ENCODE peak calls at places on chromosome 19, in six cellular contexts. One of them, this sample, is unnamed.

GRCh38 chr19:4889034-4889825 is 13.5 kb downstream of the ARRDC5 start:
- DNase-seq in GM06990: no peak
- DNase-seq in pancreas: no peak
- DNase-seq in transverse colon: no peak
- DNase-seq in upper lobe of left lung: no peak
- DNase-seq in PC-9: peak; percentile 22
- DNase-seq in this sample: no peak

GRCh38 chr19:3980353-3981251 is 4.7 kb downstream of the EEF2 start:
- DNase-seq in GM06990: no peak
- DNase-seq in pancreas: peak; percentile 31
- DNase-seq in transverse colon: no peak
- DNase-seq in upper lobe of left lung: no peak
- DNase-seq in PC-9: no peak
- DNase-seq in this sample: no peak

GRCh38 chr19:4088975-4089374 is 22.3 kb upstream of the ZBTB7A start:
- DNase-seq in GM06990: no peak
- DNase-seq in pancreas: no peak
- DNase-seq in transverse colon: no peak
- DNase-seq in upper lobe of left lung: no peak
- DNase-seq in PC-9: no peak
- DNase-seq in this sample: no peak

GRCh38 chr19:12858041-12858928 is 20.0 kb downstream of the MAST1 start:
- DNase-seq in GM06990: no peak
- DNase-seq in pancreas: no peak
- DNase-seq in transverse colon: no peak
- DNase-seq in upper lobe of left lung: no peak
- DNase-seq in PC-9: no peak
- DNase-seq in this sample: no peak

GRCh38 chr19:17406039-17406886 is 833 bp upstream of the BST2 start:
- DNase-seq in GM06990: no peak
- DNase-seq in pancreas: no peak
- DNase-seq in transverse colon: peak; percentile 48
- DNase-seq in upper lobe of left lung: no peak
- DNase-seq in PC-9: no peak
- DNase-seq in this sample: peak; percentile 76

GRCh38 chr19:54469496-54469934 is 3.6 kb downstream of the CDC42EP5 start:
- DNase-seq in GM06990: no peak
- DNase-seq in pancreas: peak; percentile 61
- DNase-seq in transverse colon: peak; percentile 76
- DNase-seq in upper lobe of left lung: no peak
- DNase-seq in PC-9: no peak
- DNase-seq in this sample: no peak

GRCh38 chr19:46311444-46311843 is 14.6 kb downstream of the HIF3A start:
- DNase-seq in GM06990: no peak
- DNase-seq in pancreas: no peak
- DNase-seq in transverse colon: no peak
- DNase-seq in upper lobe of left lung: no peak
- DNase-seq in PC-9: no peak
- DNase-seq in this sample: no peak

GRCh38 chr19:33818426-33818825 is 21.8 kb downstream of the KCTD15 start:
- DNase-seq in GM06990: no peak
- DNase-seq in pancreas: no peak
- DNase-seq in transverse colon: no peak
- DNase-seq in upper lobe of left lung: no peak
- DNase-seq in PC-9: no peak
- DNase-seq in this sample: no peak

GRCh38 chr19:53960886-53961285 is 1.9 kb upstream of the CACNG8 start:
- DNase-seq in GM06990: no peak
- DNase-seq in pancreas: no peak
- DNase-seq in transverse colon: no peak
- DNase-seq in upper lobe of left lung: no peak
- DNase-seq in PC-9: no peak
- DNase-seq in this sample: no peak

GRCh38 chr19:39655613-39656012 is at the start of gene LGALS16:
- DNase-seq in GM06990: no peak
- DNase-seq in pancreas: no peak
- DNase-seq in transverse colon: no peak
- DNase-seq in upper lobe of left lung: no peak
- DNase-seq in PC-9: no peak
- DNase-seq in this sample: no peak

GRCh38 chr19:42199440-42200115 is 17.9 kb downstream of the DEDD2 start:
- DNase-seq in GM06990: peak; percentile 88
- DNase-seq in pancreas: no peak
- DNase-seq in transverse colon: peak; percentile 53
- DNase-seq in upper lobe of left lung: peak; percentile 81
- DNase-seq in PC-9: no peak
- DNase-seq in this sample: no peak

GRCh38 chr19:44648536-44649370 is 5.0 kb downstream of the PVR start:
- DNase-seq in GM06990: no peak
- DNase-seq in pancreas: no peak
- DNase-seq in transverse colon: no peak
- DNase-seq in upper lobe of left lung: peak; percentile 28
- DNase-seq in PC-9: no peak
- DNase-seq in this sample: no peak

GRCh38 chr19:6731822-6732221 is 5.6 kb downstream of the GPR108 start:
- DNase-seq in GM06990: no peak
- DNase-seq in pancreas: no peak
- DNase-seq in transverse colon: no peak
- DNase-seq in upper lobe of left lung: no peak
- DNase-seq in PC-9: no peak
- DNase-seq in this sample: no peak
- TF ChIP-seq CTCF in GM06990: no peak
- TF ChIP-seq CTCF in pancreas: no peak
- TF ChIP-seq CTCF in transverse colon: no peak
- TF ChIP-seq CTCF in upper lobe of left lung: no peak
- TF ChIP-seq CTCF in PC-9: no peak
- TF ChIP-seq CTCF in this sample: no peak

GRCh38 chr19:23222998-23223652 is 27.1 kb downstream of the ZNF724 start:
- DNase-seq in GM06990: no peak
- DNase-seq in pancreas: no peak
- DNase-seq in transverse colon: no peak
- DNase-seq in upper lobe of left lung: no peak
- DNase-seq in PC-9: no peak
- DNase-seq in this sample: no peak
- H3K4me3 ChIP-seq in GM06990: no peak overlapping the region
- H3K4me3 ChIP-seq in pancreas: no peak overlapping the region
- H3K4me3 ChIP-seq in transverse colon: no peak overlapping the region
- H3K4me3 ChIP-seq in upper lobe of left lung: no peak overlapping the region
- H3K4me3 ChIP-seq in PC-9: no peak overlapping the region
- H3K4me3 ChIP-seq in this sample: no peak overlapping the region

DNA sequence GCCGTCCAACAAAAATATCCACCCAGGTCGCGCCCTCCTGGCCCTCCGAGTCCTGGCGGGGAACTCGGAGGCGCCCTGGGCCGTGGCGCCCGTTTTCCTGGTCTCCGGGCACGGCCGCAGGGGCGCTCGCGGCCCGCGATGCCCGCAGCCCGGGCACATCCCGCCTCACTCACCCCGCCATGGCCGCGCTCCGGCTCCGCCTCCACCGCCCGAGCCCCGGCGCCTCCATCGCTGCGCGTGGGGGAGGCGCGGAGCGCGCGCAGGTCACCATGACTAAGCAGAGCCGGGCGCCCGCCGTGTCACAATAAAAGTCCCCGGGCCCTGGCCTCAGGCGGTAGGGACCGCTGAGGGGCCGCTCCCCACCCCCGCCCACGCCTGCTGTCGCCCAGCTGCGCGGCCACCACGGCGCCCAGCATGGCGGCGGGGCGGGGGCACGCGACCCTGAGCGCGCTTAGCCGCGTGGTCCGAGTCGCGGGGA is 593 bp downstream of the KEAP1 start:
- DNase-seq in GM06990: peak; percentile 96
- DNase-seq in pancreas: peak; percentile 95
- DNase-seq in transverse colon: peak; percentile 95
- DNase-seq in upper lobe of left lung: peak; percentile 95
- DNase-seq in PC-9: peak; percentile 95
- DNase-seq in this sample: peak; percentile 36
- TF ChIP-seq CTCF in GM06990: no peak
- TF ChIP-seq CTCF in pancreas: no peak
- TF ChIP-seq CTCF in transverse colon: no peak
- TF ChIP-seq CTCF in upper lobe of left lung: no peak
- TF ChIP-seq CTCF in PC-9: no peak
- TF ChIP-seq CTCF in this sample: no peak

GRCh38 chr19:11359421-11359820 is 4.2 kb downstream of the PLPPR2 start:
- DNase-seq in GM06990: no peak
- DNase-seq in pancreas: no peak
- DNase-seq in transverse colon: no peak
- DNase-seq in upper lobe of left lung: no peak
- DNase-seq in PC-9: peak; percentile 61
- DNase-seq in this sample: no peak

GRCh38 chr19:11355160-11356073 is at the start of gene PLPPR2:
- DNase-seq in GM06990: peak; percentile 84
- DNase-seq in pancreas: peak; percentile 93
- DNase-seq in transverse colon: peak; percentile 93
- DNase-seq in upper lobe of left lung: peak; percentile 95
- DNase-seq in PC-9: peak; percentile 90
- DNase-seq in this sample: peak; percentile 62

GRCh38 chr19:11356676-11357550 is 1.7 kb downstream of the PLPPR2 start:
- DNase-seq in GM06990: no peak
- DNase-seq in pancreas: no peak
- DNase-seq in transverse colon: no peak
- DNase-seq in upper lobe of left lung: no peak
- DNase-seq in PC-9: no peak
- DNase-seq in this sample: no peak

GRCh38 chr19:11361037-11361770 is 6.0 kb downstream of the PLPPR2 start:
- DNase-seq in GM06990: no peak
- DNase-seq in pancreas: peak; percentile 72
- DNase-seq in transverse colon: peak; percentile 92
- DNase-seq in upper lobe of left lung: peak; percentile 73
- DNase-seq in PC-9: no peak
- DNase-seq in this sample: no peak

DNA sequence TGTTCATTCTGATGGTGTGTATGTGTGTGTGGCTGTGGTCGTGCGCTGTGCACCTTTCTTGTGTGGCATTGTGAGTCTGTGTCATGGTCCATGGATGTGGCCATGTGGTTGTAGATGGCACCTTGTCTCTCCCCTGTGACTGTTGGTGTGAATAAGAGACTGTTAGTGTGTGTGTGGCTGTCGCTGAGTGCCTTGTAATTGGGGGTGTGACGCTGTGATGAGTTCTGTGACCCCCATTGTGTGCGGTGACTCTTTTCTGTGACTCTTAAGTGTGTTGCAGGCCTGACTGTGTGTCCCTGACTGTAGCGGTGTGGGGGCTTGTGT is 804 bp downstream of the PLPPR2 start:
- DNase-seq in GM06990: no peak
- DNase-seq in pancreas: no peak
- DNase-seq in transverse colon: no peak
- DNase-seq in upper lobe of left lung: no peak
- DNase-seq in PC-9: no peak
- DNase-seq in this sample: no peak
- H3K4me3 ChIP-seq in GM06990: no peak overlapping the region
- H3K4me3 ChIP-seq in pancreas: peak overlapping the region; percentile 42
- H3K4me3 ChIP-seq in transverse colon: no peak overlapping the region
- H3K4me3 ChIP-seq in upper lobe of left lung: peak overlapping the region; percentile 10
- H3K4me3 ChIP-seq in PC-9: peak overlapping the region; percentile 74
- H3K4me3 ChIP-seq in this sample: peak overlapping the region; percentile 59

GRCh38 chr19:48999481-49000325 is 6.0 kb downstream of the RUVBL2 start:
- DNase-seq in GM06990: no peak
- DNase-seq in pancreas: peak; percentile 58
- DNase-seq in transverse colon: peak; percentile 69
- DNase-seq in upper lobe of left lung: peak; percentile 46
- DNase-seq in PC-9: peak; percentile 51
- DNase-seq in this sample: peak; percentile 66

GRCh38 chr19:48993175-48994034 is at the start of the genes GYS1 and RUVBL2:
- DNase-seq in GM06990: peak; percentile 100
- DNase-seq in pancreas: peak; percentile 99
- DNase-seq in transverse colon: peak; percentile 99
- DNase-seq in upper lobe of left lung: peak; percentile 99
- DNase-seq in PC-9: peak; percentile 99
- DNase-seq in this sample: peak; percentile 99

GRCh38 chr19:48992571-48993174 is 436 bp downstream of the GYS1 start:
- DNase-seq in GM06990: no peak
- DNase-seq in pancreas: no peak
- DNase-seq in transverse colon: no peak
- DNase-seq in upper lobe of left lung: peak; percentile 57
- DNase-seq in PC-9: peak; percentile 23
- DNase-seq in this sample: no peak

GRCh38 chr19:48994035-48994386 is 324 bp downstream of the RUVBL2 start:
- DNase-seq in GM06990: no peak
- DNase-seq in pancreas: no peak
- DNase-seq in transverse colon: no peak
- DNase-seq in upper lobe of left lung: no peak
- DNase-seq in PC-9: no peak
- DNase-seq in this sample: no peak

DNA sequence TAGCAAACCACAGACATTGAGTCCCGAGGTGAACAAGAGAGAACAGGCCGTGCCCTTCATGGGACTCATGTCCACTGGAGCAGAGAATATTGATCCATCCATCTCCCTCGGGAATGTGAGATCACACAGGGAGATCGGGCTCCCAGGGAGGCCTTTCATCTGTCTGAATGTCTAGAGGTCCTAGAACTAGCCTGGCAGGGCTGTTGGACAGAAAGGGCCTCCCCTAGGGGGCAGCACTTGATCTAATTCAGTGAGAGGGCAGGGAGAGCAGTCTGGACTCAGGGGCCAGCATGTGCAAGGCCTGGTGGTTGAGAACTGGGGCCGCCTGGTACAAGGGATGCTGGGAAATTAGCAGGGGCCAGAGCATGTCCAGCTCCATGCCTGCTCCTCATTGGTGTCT is 4.3 kb downstream of the RUVBL2 start:
- DNase-seq in GM06990: no peak
- DNase-seq in pancreas: peak; percentile 42
- DNase-seq in transverse colon: peak; percentile 62
- DNase-seq in upper lobe of left lung: peak; percentile 33
- DNase-seq in PC-9: peak; percentile 57
- DNase-seq in this sample: no peak
- TF ChIP-seq CTCF in GM06990: peak; percentile 73
- TF ChIP-seq CTCF in pancreas: peak; percentile 23
- TF ChIP-seq CTCF in transverse colon: peak; percentile 38
- TF ChIP-seq CTCF in upper lobe of left lung: peak; percentile 30
- TF ChIP-seq CTCF in PC-9: peak; percentile 74
- TF ChIP-seq CTCF in this sample: peak; percentile 65

GRCh38 chr19:13951043-13951442 is 1.3 kb upstream of the DCAF15 start:
- DNase-seq in GM06990: no peak
- DNase-seq in pancreas: no peak
- DNase-seq in transverse colon: no peak
- DNase-seq in upper lobe of left lung: no peak
- DNase-seq in PC-9: no peak
- DNase-seq in this sample: no peak
- H3K4me3 ChIP-seq in GM06990: no peak overlapping the region
- H3K4me3 ChIP-seq in pancreas: no peak overlapping the region
- H3K4me3 ChIP-seq in transverse colon: no peak overlapping the region
- H3K4me3 ChIP-seq in upper lobe of left lung: no peak overlapping the region
- H3K4me3 ChIP-seq in PC-9: no peak overlapping the region
- H3K4me3 ChIP-seq in this sample: no peak overlapping the region

GRCh38 chr19:18470153-18470552 is 32.2 kb upstream of the ISYNA1 start:
- DNase-seq in GM06990: no peak
- DNase-seq in pancreas: peak; percentile 42
- DNase-seq in transverse colon: no peak
- DNase-seq in upper lobe of left lung: no peak
- DNase-seq in PC-9: no peak
- DNase-seq in this sample: no peak
- TF ChIP-seq CTCF in GM06990: peak; percentile 62
- TF ChIP-seq CTCF in pancreas: peak; percentile 17
- TF ChIP-seq CTCF in transverse colon: no peak
- TF ChIP-seq CTCF in upper lobe of left lung: peak; percentile 54
- TF ChIP-seq CTCF in PC-9: peak; percentile 50
- TF ChIP-seq CTCF in this sample: peak; percentile 43

DNA sequence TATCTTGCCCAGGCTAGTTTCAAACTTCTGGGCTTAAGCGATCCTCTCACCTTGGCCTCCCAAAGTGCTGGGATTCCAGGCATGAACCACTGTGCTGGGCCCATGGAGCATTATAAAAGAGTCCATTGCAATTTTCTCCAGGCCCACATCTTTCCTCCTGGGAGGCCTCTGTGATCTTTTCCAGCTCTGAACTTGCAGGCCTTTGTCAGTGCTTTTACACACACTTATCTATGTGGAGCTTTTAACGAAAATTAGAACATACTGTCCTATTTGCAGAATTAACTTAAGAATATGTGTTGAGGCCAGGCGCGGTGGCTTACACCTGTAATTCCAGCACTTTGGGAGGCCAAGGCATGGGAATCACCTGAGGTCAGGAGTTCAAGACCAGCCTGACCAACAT is 23.9 kb downstream of the TDRD12 start:
- DNase-seq in GM06990: no peak
- DNase-seq in pancreas: no peak
- DNase-seq in transverse colon: no peak
- DNase-seq in upper lobe of left lung: no peak
- DNase-seq in PC-9: no peak
- DNase-seq in this sample: no peak
- H3K4me3 ChIP-seq in GM06990: no peak overlapping the region
- H3K4me3 ChIP-seq in pancreas: no peak overlapping the region
- H3K4me3 ChIP-seq in transverse colon: no peak overlapping the region
- H3K4me3 ChIP-seq in upper lobe of left lung: no peak overlapping the region
- H3K4me3 ChIP-seq in PC-9: no peak overlapping the region
- H3K4me3 ChIP-seq in this sample: no peak overlapping the region

This sample was measured in astrocyte of the cerebellum.